ENCODE peak calls at places on chromosome 1, in five cellular contexts. U, L, M, N and G are unnamed samples.

GRCh38 chr1:19260211-19261138 is 8.9 kb downstream of the MRTO4 start:
- ATAC-seq in U (peak), L (no peak), M (peak), N (peak), G (no peak)

GRCh38 chr1:165703648-165704047 is 5.3 kb upstream of the ALDH9A1 start:
- ATAC-seq in U (peak), L (no peak), M (no peak), N (no peak), G (no peak)

GRCh38 chr1:168734271-168734670 is 5.3 kb upstream of the DPT start:
- ATAC-seq in U (no peak), L (no peak), M (no peak), N (no peak), G (no peak)

GRCh38 chr1:97781762-97782337 is 139.0 kb downstream of the DPYD start:
- ATAC-seq in U (no peak), L (no peak), M (peak), N (no peak), G (no peak)

GRCh38 chr1:205700865-205701401 is 20.6 kb upstream of the SLC45A3 start:
- ATAC-seq in U (peak), L (peak), M (no peak), N (peak), G (peak)

GRCh38 chr1:206505702-206506375 is 1.5 kb upstream of the RASSF5 start:
- ATAC-seq in U (peak), L (no peak), M (peak), N (peak), G (no peak)

GRCh38 chr1:201134405-201134804 is 7.4 kb upstream of the ASCL5 start:
- ATAC-seq in U (peak), L (no peak), M (no peak), N (no peak), G (no peak)

GRCh38 chr1:156070523-156070922 is 9.6 kb downstream of the RAB25 start:
- ATAC-seq in U (no peak), L (no peak), M (no peak), N (no peak), G (no peak)

GRCh38 chr1:43548285-43549271 is 17.9 kb downstream of the PTPRF start:
- ATAC-seq in U (peak), L (no peak), M (no peak), N (no peak), G (no peak)

GRCh38 chr1:235648407-235648907 is 1.1 kb downstream of the GNG4 start:
- ATAC-seq in U (peak), L (no peak), M (peak), N (no peak), G (no peak)

GRCh38 chr1:114093624-114094302 is 59.9 kb downstream of the SYT6 start:
- ATAC-seq in U (no peak), L (no peak), M (no peak), N (no peak), G (no peak)

GRCh38 chr1:21913763-21914162 is 23.3 kb downstream of the HSPG2 start:
- ATAC-seq in U (no peak), L (no peak), M (peak), N (no peak), G (peak)

GRCh38 chr1:206784471-206784903 is 12.2 kb upstream of the IL10 start:
- ATAC-seq in U (no peak), L (no peak), M (peak), N (no peak), G (no peak)

GRCh38 chr1:67575861-67576260 is 109.1 kb upstream of the GADD45A start:
- ATAC-seq in U (no peak), L (no peak), M (no peak), N (no peak), G (no peak)

GRCh38 chr1:24080131-24080530 is 31.8 kb downstream of the MYOM3 start:
- ATAC-seq in U (no peak), L (no peak), M (no peak), N (no peak), G (no peak)

GRCh38 chr1:75522389-75522788 is 88.5 kb downstream of the SLC44A5 start:
- ATAC-seq in U (no peak), L (no peak), M (no peak), N (no peak), G (no peak)

DNA sequence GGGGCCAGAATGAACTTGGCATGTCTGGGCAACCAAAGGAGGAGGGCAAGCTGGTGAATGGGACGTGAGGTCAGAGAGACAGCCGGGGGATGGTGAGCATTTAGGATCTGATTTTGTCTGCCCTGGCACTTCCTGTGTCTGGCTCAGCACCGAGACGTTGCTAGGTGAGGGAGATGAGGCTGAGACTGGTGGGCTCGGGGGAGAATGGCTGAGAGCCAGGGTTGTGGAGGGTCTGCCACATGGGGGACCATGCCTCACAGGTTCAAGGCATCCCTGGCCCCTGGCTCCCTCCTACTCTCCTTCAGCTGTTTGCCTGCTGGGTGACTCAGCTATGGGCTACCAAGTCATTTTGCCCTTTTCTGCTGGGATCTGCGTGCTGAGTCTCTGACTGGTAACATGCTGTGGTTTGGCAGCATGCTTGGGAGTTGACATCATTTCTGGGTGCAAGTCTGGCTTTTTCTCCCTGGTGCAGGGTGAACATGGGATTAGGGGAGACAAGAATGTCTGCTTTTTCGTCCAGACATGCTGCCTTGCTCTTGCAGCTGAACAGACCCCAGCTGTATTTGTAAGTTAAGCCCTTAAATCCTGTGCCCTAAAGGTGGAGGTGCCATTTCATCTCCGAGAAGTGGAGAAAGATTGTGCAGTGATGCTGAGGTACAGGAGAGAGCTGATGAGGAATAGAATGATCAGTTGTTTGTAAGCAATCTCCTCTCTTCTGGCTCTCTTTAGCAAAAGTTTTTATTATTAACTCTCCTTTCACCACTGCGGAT is 17.6 kb downstream of the GALNT2 start:
- ATAC-seq in U (peak), L (peak), M (peak), N (no peak), G (peak)
- TF ChIP-seq EP300 in U (peak), L (no peak), M (no peak), N (no peak), G (no peak)

GRCh38 chr1:91883470-91883869 is 2.5 kb downstream of the TGFBR3 start:
- ATAC-seq in U (no peak), L (no peak), M (peak), N (no peak), G (no peak)
- TF ChIP-seq POLR2AphosphoS5 in U (no peak), L (no peak), M (no peak), N (no peak), G (peak)

GRCh38 chr1:10901091-10901893 is 104.8 kb upstream of the CASZ1 start:
- ATAC-seq in U (no peak), L (peak), M (no peak), N (no peak), G (no peak)

GRCh38 chr1:10903421-10903820 is 107.0 kb upstream of the CASZ1 start:
- ATAC-seq in U (no peak), L (no peak), M (no peak), N (no peak), G (no peak)

GRCh38 chr1:10900691-10901090 is 104.2 kb upstream of the CASZ1 start:
- ATAC-seq in U (peak), L (peak), M (no peak), N (peak), G (no peak)

GRCh38 chr1:10903826-10904225 is 107.4 kb upstream of the CASZ1 start:
- ATAC-seq in U (no peak), L (no peak), M (no peak), N (no peak), G (no peak)

DNA sequence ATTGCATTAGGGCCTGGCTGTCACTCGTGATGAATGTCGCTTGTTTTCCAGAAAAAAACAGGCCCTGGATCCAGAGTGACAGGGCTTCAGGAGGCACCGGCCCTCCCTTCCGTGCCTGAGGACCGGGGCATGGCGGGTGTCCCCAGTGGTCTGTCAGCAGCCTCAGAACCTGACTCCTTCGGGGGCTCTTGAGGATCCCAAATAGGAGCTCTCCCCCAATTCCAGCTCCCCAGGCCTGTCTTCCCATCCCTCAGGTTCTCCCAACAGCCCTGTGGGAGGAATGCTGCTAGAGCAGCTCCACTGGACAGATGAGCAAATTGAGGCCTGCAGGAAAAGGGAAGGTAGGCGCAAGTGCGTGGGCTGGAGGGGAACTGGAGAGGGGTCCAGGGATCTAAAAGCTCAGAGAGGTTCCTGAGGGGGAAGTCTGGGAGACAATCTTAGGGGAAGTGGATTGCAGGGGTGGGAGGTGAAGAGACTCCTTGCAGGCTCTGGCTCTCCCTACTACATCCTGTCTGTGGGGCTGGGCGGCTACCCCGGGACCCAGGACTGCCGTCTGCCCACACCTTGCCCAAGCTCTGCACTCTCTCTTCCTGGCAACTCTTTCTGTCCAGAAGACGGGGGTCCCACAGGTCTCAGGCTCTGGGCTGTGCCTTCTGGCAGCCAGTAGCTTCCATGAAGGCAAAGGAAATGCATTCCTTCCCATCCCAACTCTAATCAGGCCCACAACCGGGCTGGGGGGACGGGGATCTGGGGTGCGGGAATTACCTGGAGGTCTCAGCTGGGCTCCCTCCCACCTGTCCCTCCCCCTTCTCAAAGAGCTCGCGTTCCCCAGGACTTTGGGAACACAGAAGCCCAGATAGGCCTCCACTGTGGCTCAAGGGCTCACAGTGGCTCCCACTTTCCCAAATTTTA is 105.7 kb upstream of the CASZ1 start:
- ATAC-seq in U (no peak), L (no peak), M (no peak), N (no peak), G (no peak)
- TF ChIP-seq EP300 in U (no peak), L (no peak), M (no peak), N (no peak), G (no peak)

GRCh38 chr1:98793136-98793535 is 131.6 kb downstream of the SNX7 start:
- ATAC-seq in U (no peak), L (no peak), M (no peak), N (no peak), G (no peak)

GRCh38 chr1:98792123-98792522 is 130.6 kb downstream of the SNX7 start:
- ATAC-seq in U (no peak), L (no peak), M (no peak), N (no peak), G (no peak)

GRCh38 chr1:98796049-98796448 is 134.5 kb downstream of the SNX7 start:
- ATAC-seq in U (no peak), L (no peak), M (no peak), N (no peak), G (no peak)

GRCh38 chr1:98794196-98794886 is 132.8 kb downstream of the SNX7 start:
- ATAC-seq in U (peak), L (peak), M (peak), N (no peak), G (no peak)

DNA sequence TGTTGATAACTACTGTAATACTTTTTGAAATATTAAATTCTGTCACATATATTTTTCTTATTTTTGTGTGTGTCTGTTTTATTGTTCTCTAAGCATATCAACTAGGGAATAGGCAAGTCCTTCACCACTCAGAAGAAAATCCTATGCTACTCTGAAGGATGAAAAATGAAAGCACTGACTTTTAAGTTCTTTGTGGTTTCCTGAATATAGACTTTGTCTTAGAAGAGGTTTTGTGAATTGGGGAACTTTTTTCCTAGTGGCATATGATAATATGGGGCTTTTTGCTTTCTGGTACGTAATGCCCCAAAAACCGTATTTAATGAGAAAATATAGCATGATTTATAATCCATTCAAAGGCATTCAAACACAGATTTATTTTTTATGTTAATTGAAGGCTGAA is 136.0 kb downstream of the SNX7 start:
- ATAC-seq in U (no peak), L (no peak), M (no peak), N (no peak), G (no peak)
- TF ChIP-seq POLR2AphosphoS5 in U (no peak), L (no peak), M (no peak), N (no peak), G (no peak)

DNA sequence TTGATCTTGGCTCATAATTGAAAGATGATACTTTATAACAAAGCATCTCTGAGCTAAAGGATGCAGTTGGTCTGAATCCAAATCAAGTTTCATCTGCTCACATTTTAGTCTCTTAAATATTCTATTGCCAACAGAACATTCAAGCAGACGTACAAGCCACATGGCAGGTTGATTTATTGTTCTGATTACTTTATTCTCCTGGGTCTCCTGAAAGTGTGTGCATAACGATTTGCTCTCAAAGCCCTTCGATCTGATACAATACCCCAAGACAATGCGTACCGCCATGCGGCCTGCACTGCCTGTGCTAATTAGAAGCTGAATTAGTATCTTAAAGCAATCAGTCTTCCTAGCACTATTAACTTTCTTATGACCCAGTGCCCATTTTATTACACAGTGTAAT is 56.9 kb downstream of the FHAD1 start:
- ATAC-seq in U (no peak), L (no peak), M (no peak), N (no peak), G (no peak)
- TF ChIP-seq EP300 in U (no peak), L (no peak), M (no peak), N (no peak), G (no peak)

GRCh38 chr1:91635763-91636162 is 135.1 kb downstream of the CDC7 start:
- ATAC-seq in U (no peak), L (no peak), M (no peak), N (peak), G (no peak)
- TF ChIP-seq POLR2AphosphoS5 in U (no peak), L (no peak), M (no peak), N (no peak), G (no peak)

DNA sequence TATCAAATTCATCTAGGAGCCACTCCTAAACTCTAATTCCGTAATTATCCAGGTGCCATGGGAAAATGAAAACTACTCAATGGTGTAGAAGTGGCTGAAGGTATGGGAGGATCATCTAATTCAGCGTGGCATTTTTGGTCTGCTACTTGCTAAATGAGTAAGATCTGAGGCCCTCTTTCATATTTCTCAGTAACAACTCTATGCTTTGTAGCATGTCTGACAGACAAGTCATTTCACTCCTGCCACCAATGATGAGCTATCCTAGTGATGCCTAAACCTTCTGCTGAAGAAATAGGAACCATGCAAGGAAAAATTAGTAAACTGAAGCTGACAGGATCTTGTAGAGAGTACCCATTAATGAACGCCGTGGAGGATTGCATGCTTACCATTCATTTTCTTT is 145.3 kb downstream of the NTNG1 start:
- ATAC-seq in U (no peak), L (no peak), M (peak), N (no peak), G (no peak)
- TF ChIP-seq EP300 in U (no peak), L (no peak), M (no peak), N (no peak), G (no peak)

DNA sequence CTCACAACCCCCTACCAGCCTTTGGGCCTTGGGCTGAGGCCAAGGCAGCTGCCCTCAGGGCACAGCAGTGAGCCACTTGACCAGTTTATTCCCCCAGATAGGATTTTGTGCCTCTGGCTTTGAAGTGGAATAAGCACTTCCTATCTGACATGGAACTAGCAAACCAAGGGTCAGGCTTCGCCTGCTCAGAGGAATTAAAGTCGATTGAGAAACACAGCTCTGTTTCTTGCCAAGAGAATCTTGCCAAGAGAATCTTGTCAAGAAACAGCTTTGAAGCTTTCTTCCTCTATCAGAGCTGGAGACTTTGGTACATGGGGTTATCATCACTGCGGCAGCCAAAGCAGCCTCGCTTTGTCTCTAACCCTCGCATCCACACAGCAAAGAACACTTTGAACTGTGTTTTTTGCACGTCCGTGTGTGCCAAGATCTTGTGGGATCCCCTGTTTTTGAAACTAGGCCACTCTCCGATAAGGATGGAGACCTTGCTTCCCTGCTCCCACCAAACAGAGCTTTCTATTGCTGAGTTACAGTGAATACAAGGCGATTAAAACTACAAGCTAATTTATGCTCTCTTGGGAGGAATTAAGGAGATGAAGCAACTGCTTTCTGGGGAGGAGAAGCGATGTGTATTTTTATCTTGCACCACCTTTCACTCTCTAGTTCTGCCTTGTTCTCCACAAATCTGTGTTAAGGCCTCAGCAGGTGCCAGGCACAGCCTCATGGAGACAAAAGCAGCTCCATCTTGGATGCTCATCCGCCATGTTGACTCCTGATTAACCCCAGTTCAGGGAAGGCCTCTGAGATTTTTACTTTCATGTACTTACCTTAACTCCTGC is 67.3 kb downstream of the RHOU start:
- ATAC-seq in U (no peak), L (peak), M (no peak), N (no peak), G (peak)
- TF ChIP-seq POLR2AphosphoS5 in U (no peak), L (no peak), M (no peak), N (no peak), G (peak)